ENCODE peak calls at places on chromosomes 12 and 14, in ten cellular contexts. One of them, this sample, is unnamed.
A peak's percentile ranks its signal among the peaks of the same experiment; 100 is the strongest.

GRCh38 chr12:55720894-55721444 is 776 bp downstream of the RDH5 start:
- DNase-seq in gastrocnemius medialis: peak; percentile 84
- DNase-seq in endothelial cell of umbilical vein: peak; percentile 83
- DNase-seq in Peyer's patch: peak; percentile 77
- DNase-seq in adrenal gland: peak; percentile 93
- DNase-seq in body of pancreas: peak; percentile 90
- DNase-seq in erythroblast: peak; percentile 24
- DNase-seq in heart left ventricle: peak; percentile 69
- DNase-seq in IMR-90: peak; percentile 91
- DNase-seq in esophagus squamous epithelium: no peak
- DNase-seq in this sample: peak; percentile 80

GRCh38 chr12:131833896-131834641 is 5.9 kb downstream of the MMP17 start:
- DNase-seq in heart left ventricle: no peak
- DNase-seq in endothelial cell of umbilical vein: no peak
- DNase-seq in gastrocnemius medialis: no peak
- DNase-seq in esophagus squamous epithelium: no peak
- DNase-seq in IMR-90: peak; percentile 37
- DNase-seq in Peyer's patch: peak; percentile 40
- DNase-seq in body of pancreas: no peak
- DNase-seq in adrenal gland: no peak
- DNase-seq in erythroblast: no peak
- DNase-seq in this sample: no peak

GRCh38 chr14:64500088-64500487 is 3.5 kb downstream of the ZBTB25 start:
- DNase-seq in Peyer's patch: no peak
- DNase-seq in gastrocnemius medialis: no peak
- DNase-seq in esophagus squamous epithelium: no peak
- DNase-seq in erythroblast: no peak
- DNase-seq in body of pancreas: no peak
- DNase-seq in heart left ventricle: no peak
- DNase-seq in endothelial cell of umbilical vein: no peak
- DNase-seq in IMR-90: no peak
- DNase-seq in adrenal gland: no peak
- DNase-seq in this sample: no peak

GRCh38 chr14:37711499-37712475 is 116.4 kb downstream of the TTC6 start:
- DNase-seq in endothelial cell of umbilical vein: no peak
- DNase-seq in heart left ventricle: no peak
- DNase-seq in gastrocnemius medialis: no peak
- DNase-seq in adrenal gland: no peak
- DNase-seq in erythroblast: no peak
- DNase-seq in IMR-90: no peak
- DNase-seq in Peyer's patch: no peak
- DNase-seq in body of pancreas: no peak
- DNase-seq in esophagus squamous epithelium: no peak
- DNase-seq in this sample: no peak

GRCh38 chr14:38124496-38124895 is 83.2 kb upstream of the SSTR1 start:
- DNase-seq in erythroblast: peak; percentile 34
- DNase-seq in IMR-90: no peak
- DNase-seq in gastrocnemius medialis: no peak
- DNase-seq in heart left ventricle: no peak
- DNase-seq in body of pancreas: no peak
- DNase-seq in adrenal gland: no peak
- DNase-seq in endothelial cell of umbilical vein: no peak
- DNase-seq in esophagus squamous epithelium: no peak
- DNase-seq in Peyer's patch: no peak
- DNase-seq in this sample: no peak

GRCh38 chr14:99758915-99759545 is 34.2 kb upstream of the EML1 start:
- DNase-seq in adrenal gland: no peak
- DNase-seq in endothelial cell of umbilical vein: no peak
- DNase-seq in gastrocnemius medialis: no peak
- DNase-seq in erythroblast: no peak
- DNase-seq in body of pancreas: no peak
- DNase-seq in heart left ventricle: no peak
- DNase-seq in Peyer's patch: peak; percentile 33
- DNase-seq in esophagus squamous epithelium: no peak
- DNase-seq in IMR-90: no peak
- DNase-seq in this sample: no peak

GRCh38 chr12:82414926-82415325 is 56.6 kb downstream of the METTL25 start:
- DNase-seq in gastrocnemius medialis: no peak
- DNase-seq in IMR-90: no peak
- DNase-seq in adrenal gland: no peak
- DNase-seq in heart left ventricle: no peak
- DNase-seq in Peyer's patch: no peak
- DNase-seq in body of pancreas: no peak
- DNase-seq in esophagus squamous epithelium: no peak
- DNase-seq in erythroblast: no peak
- DNase-seq in endothelial cell of umbilical vein: peak; percentile 17
- DNase-seq in this sample: no peak

GRCh38 chr12:42539696-42540095 is 49.9 kb downstream of the PRICKLE1 start:
- DNase-seq in adrenal gland: no peak
- DNase-seq in endothelial cell of umbilical vein: no peak
- DNase-seq in erythroblast: no peak
- DNase-seq in IMR-90: no peak
- DNase-seq in body of pancreas: no peak
- DNase-seq in gastrocnemius medialis: no peak
- DNase-seq in heart left ventricle: no peak
- DNase-seq in esophagus squamous epithelium: no peak
- DNase-seq in Peyer's patch: no peak
- DNase-seq in this sample: no peak

GRCh38 chr14:79862045-79862444 is 349.3 kb downstream of the DIO2 start:
- DNase-seq in endothelial cell of umbilical vein: no peak
- DNase-seq in Peyer's patch: no peak
- DNase-seq in body of pancreas: no peak
- DNase-seq in gastrocnemius medialis: no peak
- DNase-seq in IMR-90: no peak
- DNase-seq in heart left ventricle: no peak
- DNase-seq in esophagus squamous epithelium: no peak
- DNase-seq in erythroblast: no peak
- DNase-seq in adrenal gland: no peak
- DNase-seq in this sample: no peak

GRCh38 chr14:69643430-69644200 is 32.2 kb downstream of the SUSD6 start:
- DNase-seq in erythroblast: peak; percentile 61
- DNase-seq in body of pancreas: peak; percentile 91
- DNase-seq in heart left ventricle: peak; percentile 51
- DNase-seq in esophagus squamous epithelium: no peak
- DNase-seq in adrenal gland: peak; percentile 81
- DNase-seq in Peyer's patch: peak; percentile 80
- DNase-seq in IMR-90: peak; percentile 84
- DNase-seq in endothelial cell of umbilical vein: peak; percentile 89
- DNase-seq in gastrocnemius medialis: peak; percentile 81
- DNase-seq in this sample: peak; percentile 38

GRCh38 chr14:56206576-56206975 is 88.4 kb downstream of the PELI2 start:
- DNase-seq in endothelial cell of umbilical vein: peak; percentile 67
- DNase-seq in heart left ventricle: no peak
- DNase-seq in gastrocnemius medialis: no peak
- DNase-seq in body of pancreas: no peak
- DNase-seq in IMR-90: no peak
- DNase-seq in adrenal gland: no peak
- DNase-seq in Peyer's patch: no peak
- DNase-seq in esophagus squamous epithelium: no peak
- DNase-seq in erythroblast: no peak
- DNase-seq in this sample: no peak

GRCh38 chr12:122079532-122080081 is 1.1 kb downstream of the MLXIP start:
- DNase-seq in IMR-90: no peak
- DNase-seq in endothelial cell of umbilical vein: peak; percentile 36
- DNase-seq in body of pancreas: no peak
- DNase-seq in adrenal gland: no peak
- DNase-seq in gastrocnemius medialis: peak; percentile 78
- DNase-seq in erythroblast: peak; percentile 66
- DNase-seq in esophagus squamous epithelium: no peak
- DNase-seq in heart left ventricle: no peak
- DNase-seq in Peyer's patch: peak; percentile 54
- DNase-seq in this sample: no peak

GRCh38 chr12:67593871-67594330 is 54.6 kb upstream of the DYRK2 start:
- DNase-seq in adrenal gland: no peak
- DNase-seq in endothelial cell of umbilical vein: no peak
- DNase-seq in esophagus squamous epithelium: no peak
- DNase-seq in body of pancreas: no peak
- DNase-seq in heart left ventricle: no peak
- DNase-seq in Peyer's patch: no peak
- DNase-seq in IMR-90: no peak
- DNase-seq in gastrocnemius medialis: no peak
- DNase-seq in erythroblast: no peak
- DNase-seq in this sample: no peak

GRCh38 chr12:8780389-8780788 is 42.0 kb upstream of the A2ML1 start:
- DNase-seq in gastrocnemius medialis: no peak
- DNase-seq in endothelial cell of umbilical vein: peak; percentile 51
- DNase-seq in heart left ventricle: no peak
- DNase-seq in adrenal gland: no peak
- DNase-seq in esophagus squamous epithelium: no peak
- DNase-seq in body of pancreas: no peak
- DNase-seq in IMR-90: peak; percentile 44
- DNase-seq in erythroblast: peak; percentile 73
- DNase-seq in Peyer's patch: no peak
- DNase-seq in this sample: no peak

GRCh38 chr14:63045612-63046320 is 508 bp upstream of the KCNH5 start:
- DNase-seq in adrenal gland: no peak
- DNase-seq in erythroblast: no peak
- DNase-seq in gastrocnemius medialis: no peak
- DNase-seq in IMR-90: peak; percentile 40
- DNase-seq in heart left ventricle: peak; percentile 16
- DNase-seq in esophagus squamous epithelium: no peak
- DNase-seq in Peyer's patch: peak; percentile 41
- DNase-seq in body of pancreas: peak; percentile 19
- DNase-seq in endothelial cell of umbilical vein: no peak
- DNase-seq in this sample: no peak

GRCh38 chr14:65255029-65255545 is 152.8 kb upstream of the MAX start:
- DNase-seq in IMR-90: peak; percentile 82
- DNase-seq in endothelial cell of umbilical vein: no peak
- DNase-seq in gastrocnemius medialis: no peak
- DNase-seq in Peyer's patch: no peak
- DNase-seq in adrenal gland: no peak
- DNase-seq in erythroblast: no peak
- DNase-seq in heart left ventricle: no peak
- DNase-seq in esophagus squamous epithelium: no peak
- DNase-seq in body of pancreas: peak; percentile 40
- DNase-seq in this sample: peak; percentile 49

DNA sequence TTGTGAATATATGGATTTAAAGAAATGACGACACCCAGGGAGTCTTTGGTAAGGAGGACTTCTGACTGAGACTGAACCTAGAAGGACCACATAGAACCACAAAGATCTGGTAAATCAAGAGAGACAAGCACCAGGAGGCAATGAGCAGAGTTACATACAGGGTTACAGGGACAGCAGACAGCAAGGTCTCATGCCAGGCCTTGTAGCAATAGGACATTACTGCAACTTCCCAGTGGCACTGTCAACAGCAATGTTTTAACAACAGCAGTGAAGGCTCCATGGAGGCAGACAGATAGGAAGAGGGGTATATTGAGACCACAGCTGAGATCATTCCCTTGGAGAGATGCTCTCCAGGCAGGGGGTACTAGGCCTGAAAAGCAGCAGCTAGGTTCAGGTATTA is 18.5 kb downstream of the CPNE8 start:
- DNase-seq in gastrocnemius medialis: no peak
- DNase-seq in Peyer's patch: no peak
- DNase-seq in body of pancreas: no peak
- DNase-seq in adrenal gland: no peak
- DNase-seq in endothelial cell of umbilical vein: no peak
- DNase-seq in heart left ventricle: no peak
- DNase-seq in erythroblast: no peak
- DNase-seq in esophagus squamous epithelium: no peak
- DNase-seq in IMR-90: no peak
- DNase-seq in this sample: no peak
- TF ChIP-seq POLR2A in gastrocnemius medialis: no peak
- TF ChIP-seq POLR2A in Peyer's patch: no peak
- TF ChIP-seq POLR2A in body of pancreas: no peak
- TF ChIP-seq POLR2A in adrenal gland: no peak
- TF ChIP-seq POLR2A in endothelial cell of umbilical vein: no peak
- TF ChIP-seq POLR2A in heart left ventricle: no peak
- TF ChIP-seq POLR2A in erythroblast: no peak
- TF ChIP-seq POLR2A in esophagus squamous epithelium: no peak
- TF ChIP-seq POLR2A in IMR-90: no peak
- TF ChIP-seq POLR2A in this sample: no peak

DNA sequence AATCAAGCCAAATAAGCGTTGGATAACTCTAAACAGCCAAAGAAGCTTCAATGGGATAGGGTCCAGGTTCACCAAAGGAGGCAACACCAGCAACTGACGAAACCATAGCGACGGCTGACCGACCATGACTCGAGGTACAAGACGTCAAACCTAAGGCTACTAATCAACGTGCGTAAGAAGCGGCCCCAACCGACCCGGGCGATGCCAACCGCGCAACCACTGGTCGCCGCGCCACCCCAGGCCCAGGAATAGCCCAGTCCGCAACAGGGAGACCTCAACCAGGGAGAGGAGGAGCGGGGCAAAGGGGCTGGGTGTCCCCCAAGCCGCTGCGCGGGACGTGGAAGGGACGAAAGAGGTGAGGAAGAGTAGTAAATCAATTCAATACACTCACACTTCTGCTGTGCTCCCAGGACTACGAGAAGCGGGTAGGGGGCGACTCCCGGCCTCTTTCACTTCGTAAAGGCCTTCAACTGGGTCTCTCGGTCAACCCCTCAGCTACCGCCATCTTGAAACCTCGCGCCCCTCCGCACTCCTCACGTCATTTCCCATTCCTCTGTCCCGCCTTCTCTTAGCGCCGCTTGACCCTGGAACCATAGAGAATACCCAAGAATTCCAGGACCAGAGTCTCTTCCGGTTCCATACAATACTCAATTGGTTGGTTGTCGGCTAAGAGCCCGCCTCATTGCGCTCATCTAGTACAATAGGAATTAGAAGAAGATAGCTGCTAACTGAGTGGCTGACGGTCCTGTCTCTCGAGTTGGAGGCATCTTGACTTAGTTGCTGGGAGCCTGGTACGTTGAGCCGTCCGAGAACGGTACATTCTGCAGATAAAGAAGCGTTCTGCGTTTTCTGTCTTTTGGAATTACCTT is at the start of the genes C12orf60 and WBP11:
- DNase-seq in erythroblast: peak; percentile 97
- DNase-seq in heart left ventricle: peak; percentile 94
- DNase-seq in body of pancreas: peak; percentile 95
- DNase-seq in Peyer's patch: peak; percentile 89
- DNase-seq in endothelial cell of umbilical vein: peak; percentile 99
- DNase-seq in adrenal gland: peak; percentile 97
- DNase-seq in gastrocnemius medialis: peak; percentile 97
- DNase-seq in IMR-90: peak; percentile 99
- DNase-seq in esophagus squamous epithelium: peak; percentile 82
- DNase-seq in this sample: peak; percentile 79
- TF ChIP-seq POLR2A in erythroblast: peak; percentile 98
- TF ChIP-seq POLR2A in heart left ventricle: peak; percentile 28
- TF ChIP-seq POLR2A in body of pancreas: peak; percentile 80
- TF ChIP-seq POLR2A in Peyer's patch: peak; percentile 35
- TF ChIP-seq POLR2A in endothelial cell of umbilical vein: peak; percentile 92
- TF ChIP-seq POLR2A in adrenal gland: peak; percentile 95
- TF ChIP-seq POLR2A in gastrocnemius medialis: peak; percentile 59
- TF ChIP-seq POLR2A in IMR-90: peak; percentile 89
- TF ChIP-seq POLR2A in esophagus squamous epithelium: no peak
- TF ChIP-seq POLR2A in this sample: peak; percentile 69

GRCh38 chr12:66055837-66056319 is 74.7 kb downstream of the LLPH start:
- DNase-seq in body of pancreas: no peak
- DNase-seq in endothelial cell of umbilical vein: no peak
- DNase-seq in IMR-90: no peak
- DNase-seq in erythroblast: no peak
- DNase-seq in Peyer's patch: no peak
- DNase-seq in esophagus squamous epithelium: no peak
- DNase-seq in heart left ventricle: no peak
- DNase-seq in gastrocnemius medialis: no peak
- DNase-seq in adrenal gland: no peak
- DNase-seq in this sample: no peak
- TF ChIP-seq POLR2A in body of pancreas: no peak
- TF ChIP-seq POLR2A in endothelial cell of umbilical vein: no peak
- TF ChIP-seq POLR2A in IMR-90: no peak
- TF ChIP-seq POLR2A in erythroblast: no peak
- TF ChIP-seq POLR2A in Peyer's patch: no peak
- TF ChIP-seq POLR2A in esophagus squamous epithelium: no peak
- TF ChIP-seq POLR2A in heart left ventricle: no peak
- TF ChIP-seq POLR2A in gastrocnemius medialis: no peak
- TF ChIP-seq POLR2A in adrenal gland: no peak
- TF ChIP-seq POLR2A in this sample: no peak

GRCh38 chr14:70886421-70887206 is 20.6 kb upstream of the PCNX1 start:
- DNase-seq in esophagus squamous epithelium: no peak
- DNase-seq in IMR-90: no peak
- DNase-seq in erythroblast: peak; percentile 84
- DNase-seq in endothelial cell of umbilical vein: no peak
- DNase-seq in heart left ventricle: no peak
- DNase-seq in adrenal gland: no peak
- DNase-seq in Peyer's patch: no peak
- DNase-seq in body of pancreas: no peak
- DNase-seq in gastrocnemius medialis: no peak
- DNase-seq in this sample: no peak
- TF ChIP-seq POLR2A in esophagus squamous epithelium: no peak
- TF ChIP-seq POLR2A in IMR-90: no peak
- TF ChIP-seq POLR2A in erythroblast: no peak
- TF ChIP-seq POLR2A in endothelial cell of umbilical vein: no peak
- TF ChIP-seq POLR2A in heart left ventricle: no peak
- TF ChIP-seq POLR2A in adrenal gland: no peak
- TF ChIP-seq POLR2A in Peyer's patch: no peak
- TF ChIP-seq POLR2A in body of pancreas: no peak
- TF ChIP-seq POLR2A in gastrocnemius medialis: no peak
- TF ChIP-seq POLR2A in this sample: no peak